ENCODE peak calls at places on chromosomes 13 and 19, in four cellular contexts. I is Peyer's patch, Z is PC-3, K is fibroblast of lung. W is an unnamed sample. For H3K27me3, the result is how much of the 10 kb centered on the place peaks cover.

GRCh38 chr13:43316997-43317396 is 293.6 kb downstream of the DNAJC15 start:
- DNase-seq in I (no peak), Z (no peak), K (peak), W (no peak)

GRCh38 chr19:12137541-12137940 is 2.6 kb downstream of the ZNF20 start:
- DNase-seq in I (no peak), Z (peak), K (no peak), W (no peak)

GRCh38 chr19:49664171-49665070 is 1.2 kb downstream of the IRF3 start:
- DNase-seq in I (peak), Z (peak), K (peak), W (no peak)

GRCh38 chr19:51688665-51689571 is 4.2 kb upstream of the SPACA6 start:
- DNase-seq in I (peak), Z (peak), K (peak), W (peak)

GRCh38 chr13:32917504-32917903 is 98.7 kb upstream of the KL start:
- DNase-seq in I (no peak), Z (peak), K (no peak), W (no peak)

GRCh38 chr13:107866666-107867623 is 348.4 kb downstream of the LIG4 start:
- DNase-seq in I (no peak), Z (peak), K (peak), W (no peak)

GRCh38 chr13:46844431-46844830 is 47.5 kb upstream of the ESD start:
- DNase-seq in I (no peak), Z (peak), K (no peak), W (no peak)

GRCh38 chr13:35796627-35797026 is 320.1 kb upstream of the MAB21L1 start:
- DNase-seq in I (no peak), Z (no peak), K (no peak), W (no peak)

GRCh38 chr19:35712910-35713845 is 4.6 kb upstream of the KMT2B start:
- DNase-seq in I (peak), Z (no peak), K (no peak), W (no peak)

GRCh38 chr19:48859711-48860572 is 8.5 kb downstream of the PLEKHA4 start:
- DNase-seq in I (no peak), Z (peak), K (no peak), W (no peak)

GRCh38 chr13:49020940-49021548 is 45.3 kb downstream of the FNDC3A start:
- DNase-seq in I (no peak), Z (no peak), K (no peak), W (no peak)

GRCh38 chr13:61664821-61665705 is 249.4 kb upstream of the PCDH20 start:
- DNase-seq in I (no peak), Z (peak), K (no peak), W (no peak)

GRCh38 chr13:51961493-51962403 is 49.5 kb downstream of the ATP7B start:
- DNase-seq in I (no peak), Z (no peak), K (no peak), W (no peak)

GRCh38 chr19:6262519-6262918 is 17.3 kb downstream of the MLLT1 start:
- DNase-seq in I (no peak), Z (no peak), K (no peak), W (no peak)

GRCh38 chr13:28097503-28097902 is 2.9 kb downstream of the FLT3 start:
- DNase-seq in I (no peak), Z (peak), K (no peak), W (no peak)

GRCh38 chr19:44684892-44685847 is 13.8 kb upstream of the CEACAM16 start:
- DNase-seq in I (peak), Z (peak), K (peak), W (peak)

GRCh38 chr13:94256671-94257070 is 222.8 kb downstream of the DCT start:
- DNase-seq in I (no peak), Z (no peak), K (no peak), W (no peak)

GRCh38 chr13:89066868-89067466 is 1395.8 kb downstream of the SLITRK5 start:
- DNase-seq in I (no peak), Z (peak), K (peak), W (no peak)

GRCh38 chr19:40723661-40724254 is 6.8 kb downstream of the ITPKC start:
- DNase-seq in I (no peak), Z (no peak), K (no peak), W (no peak)

GRCh38 chr13:110465696-110466095 is 95.8 kb downstream of the RAB20 start:
- DNase-seq in I (no peak), Z (no peak), K (no peak), W (no peak)

GRCh38 chr19:36775768-36776167 is 3.2 kb upstream of the ZNF850 start:
- DNase-seq in I (no peak), Z (no peak), K (no peak), W (no peak)

GRCh38 chr13:65470781-65471180 is 1759.4 kb downstream of the PCDH9 start:
- DNase-seq in I (no peak), Z (no peak), K (peak), W (peak)

GRCh38 chr13:50011461-50011860 is 3.8 kb upstream of the KCNRG start:
- DNase-seq in I (no peak), Z (no peak), K (no peak), W (no peak)

GRCh38 chr19:55870736-55871135 is 34.4 kb downstream of the NLRP4 start:
- DNase-seq in I (no peak), Z (no peak), K (no peak), W (no peak)

GRCh38 chr13:90968510-90968909 is 379.0 kb upstream of the MIR17HG start:
- DNase-seq in I (no peak), Z (peak), K (peak), W (no peak)

GRCh38 chr19:11203194-11204075 is 6.1 kb upstream of the KANK2 start:
- DNase-seq in I (peak), Z (peak), K (peak), W (peak)

GRCh38 chr13:49690133-49690989 is 925 bp downstream of the EBPL start:
- DNase-seq in I (no peak), Z (peak), K (peak), W (no peak)

GRCh38 chr19:13220847-13221246 is 70.6 kb downstream of the IER2 start:
- DNase-seq in I (no peak), Z (no peak), K (no peak), W (no peak)
- H3K27me3 ChIP-seq in I (under half), Z (under half), K (under half), W (under half)

DNA sequence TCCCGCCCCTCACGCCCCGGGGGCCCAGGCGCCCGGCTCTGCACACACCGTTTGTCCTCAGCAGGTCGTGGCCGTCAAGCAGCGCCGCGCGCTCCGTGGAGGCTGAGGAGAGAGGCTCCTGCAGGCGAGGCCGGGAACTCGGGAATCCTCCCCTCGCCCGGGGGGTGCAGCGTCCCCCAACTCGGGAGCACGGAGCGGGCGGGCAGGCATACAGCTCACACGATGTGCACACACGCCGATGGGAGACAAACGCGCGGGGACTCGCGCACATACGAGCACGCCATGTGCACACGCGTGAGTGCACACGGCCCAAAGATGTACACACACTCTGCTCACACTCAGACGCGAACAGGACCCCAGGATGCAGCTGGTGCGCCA is 703 bp downstream of the CLEC4G start:
- DNase-seq in I (no peak), Z (no peak), K (no peak), W (no peak)
- H3K27me3 ChIP-seq in I (under half), Z (half or more), K (under half), W (under half)

DNA sequence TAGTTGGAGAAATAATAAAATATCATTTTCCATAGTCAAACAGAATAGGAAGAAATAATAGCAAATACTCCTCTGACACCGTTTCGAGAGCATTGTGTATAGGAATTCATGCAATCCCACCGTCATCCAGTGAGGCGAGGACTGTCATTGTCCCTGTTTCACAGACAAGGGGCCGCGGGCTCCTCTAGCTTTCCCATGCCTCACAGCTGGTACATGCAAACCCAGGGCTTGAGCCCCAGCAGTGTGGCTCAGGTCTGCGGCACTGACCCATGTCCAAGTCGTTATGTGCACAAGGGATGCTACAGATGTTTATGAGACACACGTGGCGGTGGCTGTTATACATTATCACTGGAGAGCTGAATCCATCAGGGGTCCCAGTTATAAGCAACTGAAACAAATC is 18.5 kb upstream of the ATP11A start:
- DNase-seq in I (no peak), Z (no peak), K (no peak), W (no peak)
- H3K27me3 ChIP-seq in I (under half), Z (under half), K (under half), W (under half)

GRCh38 chr13:113002206-113002821 is 33.3 kb downstream of the MCF2L start:
- DNase-seq in I (no peak), Z (no peak), K (no peak), W (no peak)
- H3K27me3 ChIP-seq in I (under half), Z (under half), K (under half), W (under half)

GRCh38 chr19:47024502-47024901 is 4.9 kb downstream of the NPAS1 start:
- DNase-seq in I (no peak), Z (no peak), K (no peak), W (no peak)

GRCh38 chr19:47028372-47028672 is 8.7 kb downstream of the NPAS1 start:
- DNase-seq in I (no peak), Z (no peak), K (no peak), W (no peak)

GRCh38 chr19:47026889-47027288 is 7.3 kb downstream of the NPAS1 start:
- DNase-seq in I (no peak), Z (no peak), K (no peak), W (no peak)

GRCh38 chr19:47026156-47026555 is 6.5 kb downstream of the NPAS1 start:
- DNase-seq in I (no peak), Z (no peak), K (no peak), W (no peak)

DNA sequence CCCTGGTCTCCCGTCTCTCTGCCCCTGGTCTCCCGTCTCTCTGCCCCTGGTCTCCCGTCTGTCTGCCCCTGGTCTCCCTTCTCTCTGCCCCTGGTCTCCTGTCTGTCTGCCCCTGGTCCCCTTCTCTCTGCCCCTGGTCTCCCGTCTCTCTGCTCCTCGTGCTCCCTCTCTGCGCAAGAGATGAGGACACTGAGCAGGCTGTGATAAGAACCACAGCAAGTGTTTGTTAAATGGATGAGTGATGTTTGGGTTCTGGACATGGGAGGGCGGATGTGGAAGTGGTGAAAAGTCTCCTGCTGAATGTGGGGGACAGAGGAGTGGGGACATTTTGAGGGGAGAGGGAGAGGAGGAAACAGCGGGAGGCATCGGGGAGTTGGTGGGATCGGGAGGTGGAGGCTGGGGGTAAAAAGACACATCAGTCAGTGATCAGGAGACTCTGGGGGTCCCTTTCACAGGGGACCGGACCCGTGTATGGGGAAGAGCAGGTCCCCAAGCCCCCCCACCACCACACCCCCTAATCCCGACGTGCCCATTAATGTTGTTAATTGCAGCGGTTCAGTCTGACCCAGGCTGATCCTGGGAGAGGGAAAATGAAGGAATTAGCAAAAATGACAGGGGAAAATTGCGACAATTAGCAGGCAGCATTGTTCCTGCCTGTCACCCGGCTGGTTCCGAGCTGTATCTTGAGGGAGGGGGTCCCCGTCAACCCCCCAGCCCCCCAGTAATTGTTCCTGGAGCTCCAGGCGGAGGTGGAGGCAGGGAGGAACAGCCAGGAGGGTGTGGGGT is 8.1 kb downstream of the NPAS1 start:
- DNase-seq in I (no peak), Z (no peak), K (no peak), W (no peak)
- H3K27me3 ChIP-seq in I (under half), Z (under half), K (under half), W (under half)

DNA sequence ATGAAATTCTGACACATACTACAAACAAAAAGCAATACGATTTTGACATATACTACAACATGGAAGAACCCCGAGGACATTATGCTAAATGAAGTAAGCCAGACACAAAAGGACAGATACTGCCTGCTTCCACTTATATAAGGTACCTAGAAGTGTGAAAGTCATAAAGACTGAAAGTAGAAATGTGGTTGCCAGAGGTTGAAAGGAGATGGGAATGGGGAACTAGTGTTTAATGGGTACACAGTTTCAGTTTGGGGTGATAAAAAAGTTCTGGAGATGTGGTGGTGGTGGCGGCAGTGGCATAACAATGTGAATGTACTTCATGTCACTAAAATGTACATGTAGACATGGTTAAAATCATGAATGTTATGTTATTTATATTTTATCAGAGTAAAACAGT is 12.1 kb upstream of the NDFIP2 start:
- DNase-seq in I (no peak), Z (no peak), K (no peak), W (no peak)
- H3K27me3 ChIP-seq in I (under half), Z (under half), K (under half), W (under half)

GRCh38 chr13:29937379-29937778 is 87.0 kb upstream of the UBL3 start:
- DNase-seq in I (no peak), Z (no peak), K (no peak), W (no peak)
- H3K27me3 ChIP-seq in I (under half), Z (under half), K (under half), W (under half)

GRCh38 chr19:14959263-14959662 is 18.0 kb downstream of the OR7C2 start:
- DNase-seq in I (no peak), Z (no peak), K (no peak), W (no peak)

GRCh38 chr19:14954071-14954655 is 12.9 kb downstream of the OR7C2 start:
- DNase-seq in I (no peak), Z (no peak), K (no peak), W (no peak)

GRCh38 chr19:14952767-14953166 is 11.5 kb downstream of the OR7C2 start:
- DNase-seq in I (no peak), Z (no peak), K (no peak), W (no peak)

GRCh38 chr19:14961956-14962685 is 17.5 kb downstream of the SLC1A6 start:
- DNase-seq in I (no peak), Z (no peak), K (no peak), W (no peak)

DNA sequence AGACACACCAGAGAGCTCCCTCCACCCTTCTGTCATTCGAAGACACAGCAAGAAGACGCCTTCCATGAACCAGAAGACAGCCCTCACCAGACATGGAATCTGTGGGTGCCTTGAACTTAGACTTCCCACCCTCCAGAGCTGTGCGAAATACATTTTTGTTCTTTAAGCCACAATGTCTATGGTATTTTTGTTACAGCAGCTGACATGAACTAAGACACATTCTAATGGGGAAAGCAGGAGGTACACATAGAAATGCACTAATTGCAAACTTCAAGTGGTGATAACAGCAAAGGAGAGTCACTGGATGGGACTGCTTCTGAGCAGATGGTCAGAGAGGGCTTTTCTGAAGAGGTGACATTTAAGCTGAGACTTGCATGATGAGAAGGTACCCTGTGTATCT is 16.2 kb downstream of the OR7C2 start:
- DNase-seq in I (no peak), Z (no peak), K (no peak), W (no peak)
- H3K27me3 ChIP-seq in I (under half), Z (under half), K (under half), W (under half)

GRCh38 chr19:18597809-18598660 is 8.6 kb downstream of the CRLF1 start:
- DNase-seq in I (no peak), Z (no peak), K (no peak), W (no peak)
- H3K27me3 ChIP-seq in I (under half), Z (under half), K (under half), W (under half)